ENCODE peak calls at places on chromosomes 2 and 18, in seven cellular contexts. Y is hypothalamus; X is dermis blood vessel endothelial cell; M is iPS DF 19.7; L is activated effector memory CD4-positive, alpha-beta T cell treated with Interleukin-2 at 50 U/mL for 16 hours; W is H7; C is neural crest cell. T is an unnamed sample.

GRCh38 chr2:232543491-232543890 is 4.0 kb downstream of the CHRNG start:
- DNase-seq in Y (no peak), X (no peak), M (no peak), L (no peak), W (no peak), C (no peak), T (no peak)

GRCh38 chr2:236793041-236794011 is 223.7 kb downstream of the ACKR3 start:
- DNase-seq in Y (no peak), X (no peak), M (no peak), L (no peak), W (peak), C (no peak), T (no peak)

GRCh38 chr2:121194626-121195025 is 90.4 kb downstream of the TFCP2L1 start:
- DNase-seq in Y (no peak), X (no peak), M (no peak), L (no peak), W (no peak), C (no peak), T (no peak)

GRCh38 chr18:9838144-9838877 is 47.5 kb upstream of the TXNDC2 start:
- DNase-seq in Y (no peak), X (peak), M (peak), L (no peak), W (peak), C (no peak), T (no peak)

GRCh38 chr18:63147010-63147409 is 172.6 kb downstream of the BCL2 start:
- DNase-seq in Y (no peak), X (no peak), M (no peak), L (no peak), W (no peak), C (no peak), T (no peak)

GRCh38 chr2:8984855-8985254 is 18.6 kb downstream of the MBOAT2 start:
- DNase-seq in Y (no peak), X (no peak), M (no peak), L (no peak), W (no peak), C (no peak), T (no peak)

GRCh38 chr2:168198476-168199192 is 48.8 kb downstream of the STK39 start:
- DNase-seq in Y (no peak), X (no peak), M (no peak), L (no peak), W (no peak), C (no peak), T (no peak)

GRCh38 chr18:35010983-35011382 is 30.2 kb upstream of the MAPRE2 start:
- DNase-seq in Y (no peak), X (no peak), M (no peak), L (no peak), W (no peak), C (no peak), T (no peak)

GRCh38 chr2:144702051-144702450 is 182.1 kb upstream of the ZEB2 start:
- DNase-seq in Y (no peak), X (no peak), M (no peak), L (no peak), W (no peak), C (no peak), T (no peak)

GRCh38 chr18:48022531-48023330 is 92.3 kb upstream of the SMAD2 start:
- DNase-seq in Y (no peak), X (peak), M (no peak), L (no peak), W (peak), C (no peak), T (no peak)

GRCh38 chr18:33577688-33578370 is at the start of gene ASXL3:
- DNase-seq in Y (peak), X (peak), M (no peak), L (no peak), W (no peak), C (peak), T (no peak)

GRCh38 chr18:13542520-13542847 is 183.9 kb downstream of the FAM210A start:
- DNase-seq in Y (no peak), X (no peak), M (no peak), L (no peak), W (no peak), C (no peak), T (no peak)

GRCh38 chr2:234048049-234048448 is 2.5 kb upstream of the SPP2 start:
- DNase-seq in Y (no peak), X (no peak), M (no peak), L (no peak), W (no peak), C (no peak), T (no peak)

GRCh38 chr18:62717059-62717849 is 1.9 kb downstream of the PHLPP1 start:
- DNase-seq in Y (no peak), X (peak), M (no peak), L (peak), W (no peak), C (no peak), T (peak)

GRCh38 chr2:24819442-24820174 is 26.4 kb downstream of the CENPO start:
- DNase-seq in Y (no peak), X (no peak), M (no peak), L (no peak), W (peak), C (no peak), T (no peak)

GRCh38 chr2:140580799-140581198 is 1550.0 kb downstream of the LRP1B start:
- DNase-seq in Y (no peak), X (no peak), M (no peak), L (no peak), W (no peak), C (no peak), T (no peak)

GRCh38 chr2:17610521-17610920 is 70.0 kb downstream of the VSNL1 start:
- DNase-seq in Y (no peak), X (no peak), M (no peak), L (no peak), W (no peak), C (no peak), T (no peak)

GRCh38 chr2:128286011-128286721 is 32.5 kb downstream of the HS6ST1 start:
- DNase-seq in Y (no peak), X (peak), M (no peak), L (no peak), W (no peak), C (no peak), T (no peak)

GRCh38 chr2:163044116-163044515 is 205.5 kb upstream of the KCNH7 start:
- DNase-seq in Y (no peak), X (no peak), M (no peak), L (no peak), W (no peak), C (no peak), T (no peak)

GRCh38 chr2:235135195-235135965 is 183.6 kb downstream of the SH3BP4 start:
- DNase-seq in Y (no peak), X (no peak), M (no peak), L (no peak), W (no peak), C (no peak), T (no peak)

GRCh38 chr2:199490049-199490448 is 32.3 kb upstream of the SATB2 start:
- DNase-seq in Y (no peak), X (no peak), M (no peak), L (no peak), W (no peak), C (no peak), T (no peak)

GRCh38 chr18:21203096-21203495 is 38.9 kb upstream of the GREB1L start:
- DNase-seq in Y (no peak), X (no peak), M (no peak), L (no peak), W (no peak), C (no peak), T (no peak)

GRCh38 chr18:36309436-36310391 is 12.2 kb downstream of the FHOD3 start:
- DNase-seq in Y (no peak), X (peak), M (no peak), L (no peak), W (no peak), C (no peak), T (no peak)

GRCh38 chr2:166825914-166826313 is 62.4 kb upstream of the XIRP2 start:
- DNase-seq in Y (no peak), X (no peak), M (no peak), L (no peak), W (no peak), C (no peak), T (no peak)

GRCh38 chr2:227161947-227162346 is 2.1 kb downstream of the COL4A4 start:
- DNase-seq in Y (no peak), X (no peak), M (no peak), L (no peak), W (no peak), C (no peak), T (no peak)

GRCh38 chr2:231185886-231186285 is 12.5 kb upstream of the ARMC9 start:
- DNase-seq in Y (no peak), X (no peak), M (no peak), L (no peak), W (no peak), C (no peak), T (no peak)

GRCh38 chr2:74887961-74888670 is 54.2 kb downstream of the HK2 start:
- DNase-seq in Y (no peak), X (no peak), M (no peak), L (no peak), W (no peak), C (no peak), T (no peak)

GRCh38 chr2:223007531-223007930 is 44.5 kb upstream of the KCNE4 start:
- DNase-seq in Y (no peak), X (no peak), M (no peak), L (no peak), W (no peak), C (no peak), T (no peak)

GRCh38 chr2:102657770-102658169 is 38.4 kb downstream of the SLC9A2 start:
- DNase-seq in Y (no peak), X (no peak), M (no peak), L (no peak), W (no peak), C (no peak), T (no peak)

GRCh38 chr2:235447210-235447609 is 46.6 kb upstream of the AGAP1 start:
- DNase-seq in Y (no peak), X (no peak), M (no peak), L (no peak), W (no peak), C (no peak), T (no peak)

GRCh38 chr2:194289712-194290346 is 1367.2 kb upstream of the SLC39A10 start:
- DNase-seq in Y (no peak), X (no peak), M (peak), L (no peak), W (no peak), C (no peak), T (no peak)

GRCh38 chr2:17851731-17852585 is 26.5 kb upstream of the KCNS3 start:
- DNase-seq in Y (no peak), X (peak), M (no peak), L (no peak), W (peak), C (peak), T (no peak)

GRCh38 chr2:56334622-56335021 is 150.8 kb downstream of the CCDC85A start:
- DNase-seq in Y (no peak), X (no peak), M (no peak), L (no peak), W (no peak), C (no peak), T (no peak)

GRCh38 chr2:40096360-40096759 is 317.3 kb upstream of the THUMPD2 start:
- DNase-seq in Y (no peak), X (no peak), M (no peak), L (no peak), W (no peak), C (no peak), T (no peak)

GRCh38 chr2:158359846-158360245 is 96.7 kb downstream of the CCDC148 start:
- DNase-seq in Y (no peak), X (no peak), M (no peak), L (no peak), W (no peak), C (no peak), T (no peak)

GRCh38 chr2:168948621-168949212 is 47.6 kb downstream of the G6PC2 start:
- DNase-seq in Y (no peak), X (peak), M (no peak), L (no peak), W (no peak), C (no peak), T (no peak)

GRCh38 chr2:28979041-28979440 is 2.1 kb upstream of the TOGARAM2 start:
- DNase-seq in Y (no peak), X (no peak), M (no peak), L (no peak), W (peak), C (no peak), T (no peak)

GRCh38 chr18:70288171-70288850 is 534 bp upstream of the SOCS6 start:
- DNase-seq in Y (no peak), X (peak), M (no peak), L (no peak), W (peak), C (peak), T (no peak)

T was measured in CD8-positive, alpha-beta T cell.